ENCODE peak calls at places on chromosomes 6 and 20, in four cellular contexts. One of them, this sample, is unnamed.

GRCh38 chr20:14219801-14220461 is 117.5 kb downstream of the FLRT3 start:
- DNase-seq in fibroblast of lung: no peak
- DNase-seq in neural crest cell: no peak
- DNase-seq in psoas muscle: no peak
- DNase-seq in this sample: no peak

GRCh38 chr20:32437391-32438074 is 79.4 kb downstream of the ASXL1 start:
- DNase-seq in psoas muscle: no peak
- DNase-seq in fibroblast of lung: no peak
- DNase-seq in neural crest cell: no peak
- DNase-seq in this sample: no peak

GRCh38 chr6:150272264-150272975 is 96.4 kb upstream of the IYD start:
- DNase-seq in psoas muscle: no peak
- DNase-seq in fibroblast of lung: no peak
- DNase-seq in neural crest cell: no peak
- DNase-seq in this sample: no peak

GRCh38 chr20:54179946-54180345 is 6.2 kb upstream of the CYP24A1 start:
- DNase-seq in neural crest cell: no peak
- DNase-seq in psoas muscle: no peak
- DNase-seq in fibroblast of lung: no peak
- DNase-seq in this sample: no peak

GRCh38 chr20:52622086-52622485 is 350.1 kb upstream of the TSHZ2 start:
- DNase-seq in fibroblast of lung: no peak
- DNase-seq in psoas muscle: no peak
- DNase-seq in neural crest cell: no peak
- DNase-seq in this sample: no peak

GRCh38 chr6:159934181-159934580 is 34.7 kb upstream of the IGF2R start:
- DNase-seq in psoas muscle: no peak
- DNase-seq in fibroblast of lung: no peak
- DNase-seq in neural crest cell: no peak
- DNase-seq in this sample: no peak

GRCh38 chr6:125858427-125859320 is 67.9 kb downstream of the NCOA7 start:
- DNase-seq in psoas muscle: no peak
- DNase-seq in neural crest cell: peak; percentile 40
- DNase-seq in fibroblast of lung: peak; percentile 75
- DNase-seq in this sample: no peak

GRCh38 chr6:43665376-43665775 is 20.5 kb downstream of the RSPH9 start:
- DNase-seq in fibroblast of lung: no peak
- DNase-seq in psoas muscle: no peak
- DNase-seq in neural crest cell: no peak
- DNase-seq in this sample: no peak

GRCh38 chr20:35669681-35670080 is 5.0 kb upstream of the CPNE1 start:
- DNase-seq in fibroblast of lung: no peak
- DNase-seq in psoas muscle: no peak
- DNase-seq in neural crest cell: no peak
- DNase-seq in this sample: no peak

GRCh38 chr6:34381086-34381485 is 11.4 kb downstream of the NUDT3 start:
- DNase-seq in neural crest cell: no peak
- DNase-seq in psoas muscle: no peak
- DNase-seq in fibroblast of lung: no peak
- DNase-seq in this sample: no peak

GRCh38 chr20:17845701-17846475 is 122.7 kb downstream of the SNX5 start:
- DNase-seq in psoas muscle: no peak
- DNase-seq in neural crest cell: no peak
- DNase-seq in fibroblast of lung: peak; percentile 25
- DNase-seq in this sample: no peak

GRCh38 chr6:39411465-39411864 is 89.0 kb upstream of the KCNK16 start:
- DNase-seq in neural crest cell: no peak
- DNase-seq in fibroblast of lung: no peak
- DNase-seq in psoas muscle: no peak
- DNase-seq in this sample: no peak

GRCh38 chr6:12012231-12012565 is at the start of gene HIVEP1:
- DNase-seq in fibroblast of lung: no peak
- DNase-seq in psoas muscle: peak; percentile 38
- DNase-seq in neural crest cell: peak; percentile 34
- DNase-seq in this sample: no peak

GRCh38 chr6:32190946-32191677 is 1.1 kb upstream of the PBX2 start:
- DNase-seq in fibroblast of lung: no peak
- DNase-seq in neural crest cell: no peak
- DNase-seq in psoas muscle: no peak
- DNase-seq in this sample: no peak

GRCh38 chr6:62013719-62014118 is 272.3 kb downstream of the KHDRBS2 start:
- DNase-seq in neural crest cell: no peak
- DNase-seq in psoas muscle: no peak
- DNase-seq in fibroblast of lung: no peak
- DNase-seq in this sample: no peak

GRCh38 chr6:1502041-1502440 is 107.7 kb upstream of the FOXC1 start:
- DNase-seq in psoas muscle: no peak
- DNase-seq in neural crest cell: no peak
- DNase-seq in fibroblast of lung: no peak
- DNase-seq in this sample: peak; percentile 76

GRCh38 chr6:169937389-169938261 is 186.2 kb downstream of the ERMARD start:
- DNase-seq in psoas muscle: no peak
- DNase-seq in fibroblast of lung: no peak
- DNase-seq in neural crest cell: no peak
- DNase-seq in this sample: no peak

GRCh38 chr6:70282906-70283461 is 19.9 kb downstream of the COL9A1 start:
- DNase-seq in fibroblast of lung: no peak
- DNase-seq in neural crest cell: peak; percentile 61
- DNase-seq in psoas muscle: no peak
- DNase-seq in this sample: no peak

GRCh38 chr6:18245642-18246041 is 18.7 kb downstream of the DEK start:
- DNase-seq in fibroblast of lung: no peak
- DNase-seq in psoas muscle: no peak
- DNase-seq in neural crest cell: no peak
- DNase-seq in this sample: no peak

GRCh38 chr20:17580905-17581304 is 11.0 kb downstream of the DSTN start:
- DNase-seq in fibroblast of lung: no peak
- DNase-seq in psoas muscle: no peak
- DNase-seq in neural crest cell: no peak
- DNase-seq in this sample: no peak

GRCh38 chr6:135222623-135223022 is 41.5 kb downstream of the MYB start:
- DNase-seq in fibroblast of lung: no peak
- DNase-seq in neural crest cell: no peak
- DNase-seq in psoas muscle: no peak
- DNase-seq in this sample: no peak

GRCh38 chr6:22328499-22328898 is 31.7 kb upstream of the PRL start:
- DNase-seq in fibroblast of lung: no peak
- DNase-seq in psoas muscle: no peak
- DNase-seq in neural crest cell: no peak
- DNase-seq in this sample: no peak

GRCh38 chr20:51412991-51413471 is 129.5 kb downstream of the NFATC2 start:
- DNase-seq in neural crest cell: no peak
- DNase-seq in fibroblast of lung: peak; percentile 25
- DNase-seq in psoas muscle: peak; percentile 65
- DNase-seq in this sample: no peak
- TF ChIP-seq CTCF in neural crest cell: no peak
- TF ChIP-seq CTCF in fibroblast of lung: no peak
- TF ChIP-seq CTCF in psoas muscle: no peak
- TF ChIP-seq CTCF in this sample: no peak

DNA sequence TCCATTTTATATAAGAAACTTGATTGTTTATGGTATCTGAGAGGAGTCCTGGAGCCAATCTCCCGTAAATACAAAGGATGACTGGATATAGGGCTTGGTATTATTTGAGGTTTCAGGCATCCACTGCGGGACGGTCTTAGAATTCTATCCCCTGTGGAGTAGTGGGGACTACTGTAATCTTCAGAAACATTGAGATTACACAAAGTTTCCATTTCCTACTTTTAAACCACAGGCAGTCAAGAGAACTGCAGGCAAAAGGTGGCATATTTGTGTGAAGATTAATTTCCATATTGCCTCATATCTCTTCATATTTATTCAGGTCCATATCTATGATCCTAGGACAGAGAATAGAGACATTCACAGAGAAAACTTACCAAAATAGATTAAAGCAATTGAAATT is 586.2 kb downstream of the PHF3 start:
- DNase-seq in neural crest cell: no peak
- DNase-seq in fibroblast of lung: no peak
- DNase-seq in psoas muscle: no peak
- DNase-seq in this sample: no peak
- TF ChIP-seq CTCF in neural crest cell: no peak
- TF ChIP-seq CTCF in fibroblast of lung: no peak
- TF ChIP-seq CTCF in psoas muscle: no peak
- TF ChIP-seq CTCF in this sample: no peak

GRCh38 chr6:84739866-84740208 is 24.6 kb downstream of the TBX18 start:
- DNase-seq in psoas muscle: no peak
- DNase-seq in fibroblast of lung: no peak
- DNase-seq in neural crest cell: no peak
- DNase-seq in this sample: no peak
- TF ChIP-seq CTCF in psoas muscle: no peak
- TF ChIP-seq CTCF in fibroblast of lung: no peak
- TF ChIP-seq CTCF in neural crest cell: no peak
- TF ChIP-seq CTCF in this sample: no peak

GRCh38 chr6:30149234-30149633 is 11.8 kb downstream of the TRIM10 start:
- DNase-seq in fibroblast of lung: no peak
- DNase-seq in neural crest cell: no peak
- DNase-seq in psoas muscle: no peak
- DNase-seq in this sample: no peak
- TF ChIP-seq CTCF in fibroblast of lung: no peak
- TF ChIP-seq CTCF in neural crest cell: no peak
- TF ChIP-seq CTCF in psoas muscle: no peak
- TF ChIP-seq CTCF in this sample: no peak

GRCh38 chr6:45504947-45505346 is 127.2 kb upstream of the SUPT3H start:
- DNase-seq in neural crest cell: no peak
- DNase-seq in fibroblast of lung: peak; percentile 81
- DNase-seq in psoas muscle: no peak
- DNase-seq in this sample: no peak

GRCh38 chr6:45505470-45505869 is 127.7 kb upstream of the SUPT3H start:
- DNase-seq in neural crest cell: no peak
- DNase-seq in psoas muscle: no peak
- DNase-seq in fibroblast of lung: no peak
- DNase-seq in this sample: no peak

GRCh38 chr6:45498620-45499019 is 120.9 kb upstream of the SUPT3H start:
- DNase-seq in neural crest cell: no peak
- DNase-seq in psoas muscle: no peak
- DNase-seq in fibroblast of lung: peak; percentile 54
- DNase-seq in this sample: no peak

GRCh38 chr6:45502446-45502845 is 124.7 kb upstream of the SUPT3H start:
- DNase-seq in fibroblast of lung: no peak
- DNase-seq in neural crest cell: no peak
- DNase-seq in psoas muscle: no peak
- DNase-seq in this sample: no peak

GRCh38 chr6:45500924-45501816 is 123.4 kb upstream of the SUPT3H start:
- DNase-seq in neural crest cell: no peak
- DNase-seq in psoas muscle: no peak
- DNase-seq in fibroblast of lung: no peak
- DNase-seq in this sample: no peak
- TF ChIP-seq CTCF in neural crest cell: peak; percentile 53
- TF ChIP-seq CTCF in psoas muscle: no peak
- TF ChIP-seq CTCF in fibroblast of lung: no peak
- TF ChIP-seq CTCF in this sample: peak; percentile 34

GRCh38 chr20:62622877-62623487 is 19.3 kb upstream of the SLCO4A1 start:
- DNase-seq in fibroblast of lung: no peak
- DNase-seq in neural crest cell: no peak
- DNase-seq in psoas muscle: no peak
- DNase-seq in this sample: no peak

GRCh38 chr20:62625516-62625915 is 16.8 kb upstream of the SLCO4A1 start:
- DNase-seq in psoas muscle: no peak
- DNase-seq in fibroblast of lung: no peak
- DNase-seq in neural crest cell: no peak
- DNase-seq in this sample: no peak

GRCh38 chr20:62624719-62625455 is 17.4 kb upstream of the SLCO4A1 start:
- DNase-seq in psoas muscle: no peak
- DNase-seq in fibroblast of lung: no peak
- DNase-seq in neural crest cell: no peak
- DNase-seq in this sample: no peak

GRCh38 chr20:62623488-62624324 is 18.6 kb upstream of the SLCO4A1 start:
- DNase-seq in psoas muscle: peak; percentile 94
- DNase-seq in fibroblast of lung: peak; percentile 83
- DNase-seq in neural crest cell: peak; percentile 23
- DNase-seq in this sample: peak; percentile 74

DNA sequence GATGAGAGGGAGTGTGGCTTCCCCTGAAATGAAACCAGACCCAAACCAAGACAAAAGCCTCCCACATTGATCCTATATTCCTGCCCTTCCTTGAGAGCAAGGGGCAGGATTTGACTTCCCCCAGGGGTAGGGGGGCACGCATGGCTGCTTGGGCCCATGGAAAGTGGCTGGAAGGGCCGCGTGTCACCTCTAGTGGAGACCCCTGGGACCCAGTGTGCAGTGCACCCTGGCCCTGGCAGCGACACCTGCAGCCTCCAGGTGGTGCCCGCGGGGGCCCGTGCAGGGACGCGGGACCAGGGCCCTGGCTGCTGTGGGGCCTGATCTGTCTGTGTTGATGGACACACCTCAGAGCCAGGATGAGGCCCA is 18.0 kb upstream of the SLCO4A1 start:
- DNase-seq in psoas muscle: no peak
- DNase-seq in neural crest cell: no peak
- DNase-seq in fibroblast of lung: no peak
- DNase-seq in this sample: no peak
- TF ChIP-seq CTCF in psoas muscle: no peak
- TF ChIP-seq CTCF in neural crest cell: no peak
- TF ChIP-seq CTCF in fibroblast of lung: no peak
- TF ChIP-seq CTCF in this sample: no peak

DNA sequence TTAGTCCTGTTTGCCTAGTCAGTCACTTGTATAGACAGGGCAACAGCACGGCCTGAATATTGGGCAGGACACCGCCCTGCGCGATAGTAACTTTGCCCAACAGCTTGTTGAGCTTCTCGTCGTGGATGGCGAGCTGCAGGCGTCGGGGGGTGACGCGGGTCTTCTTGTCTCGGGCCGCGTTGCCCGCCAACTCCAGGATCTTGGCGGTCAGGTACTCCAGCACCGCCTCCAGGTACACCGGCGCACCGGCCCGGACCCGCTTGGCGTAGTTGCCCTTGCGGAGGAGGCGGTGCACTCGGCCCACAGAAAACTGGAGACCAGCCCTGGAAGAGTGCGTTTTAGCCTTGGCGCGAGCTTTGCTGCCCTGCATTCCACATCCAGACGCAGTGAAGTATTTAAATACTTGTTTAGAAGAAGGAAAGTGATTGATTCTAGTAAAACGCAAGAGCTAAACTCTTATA is 92.8 kb upstream of the BTN3A2 start:
- DNase-seq in fibroblast of lung: no peak
- DNase-seq in neural crest cell: no peak
- DNase-seq in psoas muscle: peak; percentile 20
- DNase-seq in this sample: no peak
- TF ChIP-seq CTCF in fibroblast of lung: no peak
- TF ChIP-seq CTCF in neural crest cell: no peak
- TF ChIP-seq CTCF in psoas muscle: no peak
- TF ChIP-seq CTCF in this sample: no peak

GRCh38 chr6:15285682-15286294 is 39.9 kb downstream of the JARID2 start:
- DNase-seq in psoas muscle: no peak
- DNase-seq in neural crest cell: no peak
- DNase-seq in fibroblast of lung: no peak
- DNase-seq in this sample: peak; percentile 52
- TF ChIP-seq CTCF in psoas muscle: no peak
- TF ChIP-seq CTCF in neural crest cell: no peak
- TF ChIP-seq CTCF in fibroblast of lung: no peak
- TF ChIP-seq CTCF in this sample: peak; percentile 42

This sample was measured in retinal pigment epithelial cell.